ENCODE peak calls at places on chromosomes 7 and 10, in four cellular contexts. K is SK-N-SH, V is H1, C is K562. Z is an unnamed sample.

GRCh38 chr7:24871765-24872164 is 108.2 kb downstream of the OSBPL3 start:
- DNase-seq in K (no peak), V (no peak), C (no peak), Z (no peak)

GRCh38 chr10:14749051-14749809 is 25.5 kb downstream of the FAM107B start:
- DNase-seq in K (no peak), V (no peak), C (no peak), Z (no peak)

GRCh38 chr10:132517951-132518521 is 19.6 kb upstream of the INPP5A start:
- DNase-seq in K (no peak), V (no peak), C (peak), Z (no peak)

GRCh38 chr10:64426745-64427144 is 905.5 kb downstream of the REEP3 start:
- DNase-seq in K (no peak), V (no peak), C (no peak), Z (no peak)

GRCh38 chr10:17742918-17743317 is 9.1 kb upstream of the TMEM236 start:
- DNase-seq in K (peak), V (no peak), C (peak), Z (no peak)

GRCh38 chr10:79139124-79139835 is 70.5 kb downstream of the ZMIZ1 start:
- DNase-seq in K (no peak), V (no peak), C (no peak), Z (no peak)

GRCh38 chr7:131123991-131124629 is 203.6 kb upstream of the MKLN1 start:
- DNase-seq in K (no peak), V (no peak), C (no peak), Z (no peak)

GRCh38 chr7:31058122-31058521 is 6.0 kb downstream of the ADCYAP1R1 start:
- DNase-seq in K (no peak), V (no peak), C (no peak), Z (no peak)

GRCh38 chr10:62018141-62018911 is 116.8 kb downstream of the ARID5B start:
- DNase-seq in K (no peak), V (no peak), C (no peak), Z (no peak)

GRCh38 chr7:28984631-28985030 is 26.5 kb upstream of the TRIL start:
- DNase-seq in K (peak), V (no peak), C (no peak), Z (peak)

GRCh38 chr7:1693419-1693990 is 23.4 kb downstream of the ELFN1 start:
- DNase-seq in K (peak), V (no peak), C (no peak), Z (no peak)

GRCh38 chr10:124739119-124739921 is 4.9 kb downstream of the FAM53B start:
- DNase-seq in K (no peak), V (no peak), C (no peak), Z (no peak)

GRCh38 chr7:44637788-44638594 is 31.6 kb downstream of the OGDH start:
- DNase-seq in K (no peak), V (no peak), C (peak), Z (no peak)

GRCh38 chr7:35249537-35249907 is 4.4 kb downstream of the TBX20 start:
- DNase-seq in K (no peak), V (no peak), C (no peak), Z (no peak)

GRCh38 chr7:157151626-157152339 is 13.1 kb downstream of the UBE3C start:
- DNase-seq in K (no peak), V (no peak), C (peak), Z (no peak)

GRCh38 chr7:151806938-151807775 is 69.8 kb downstream of the PRKAG2 start:
- DNase-seq in K (no peak), V (no peak), C (no peak), Z (no peak)

GRCh38 chr7:371119-371778 is 81.3 kb downstream of the FOXL3 start:
- DNase-seq in K (peak), V (no peak), C (no peak), Z (no peak)

DNA sequence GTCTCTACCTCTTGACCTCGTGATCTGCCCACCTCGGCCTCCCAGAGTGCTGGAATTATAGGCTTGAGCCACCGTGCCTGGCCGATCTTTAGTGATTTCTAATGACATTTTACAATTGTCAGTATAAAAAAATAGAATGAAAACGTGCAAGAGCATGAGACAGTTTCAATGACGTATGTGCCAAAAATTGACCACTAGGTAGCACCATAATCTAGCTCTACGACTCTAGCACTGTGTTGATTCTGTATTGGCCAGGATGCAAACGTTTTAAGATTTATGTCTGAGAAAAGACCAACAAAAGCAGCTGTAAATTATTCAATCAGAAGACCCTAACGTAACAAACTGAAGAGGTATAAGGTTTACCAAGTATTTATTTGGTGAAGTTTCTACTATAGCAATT is 25.4 kb upstream of the EXOC6 start:
- DNase-seq in K (no peak), V (no peak), C (no peak), Z (peak)
- TF ChIP-seq JUND in K (no peak), V (no peak), C (no peak), Z (no peak)

DNA sequence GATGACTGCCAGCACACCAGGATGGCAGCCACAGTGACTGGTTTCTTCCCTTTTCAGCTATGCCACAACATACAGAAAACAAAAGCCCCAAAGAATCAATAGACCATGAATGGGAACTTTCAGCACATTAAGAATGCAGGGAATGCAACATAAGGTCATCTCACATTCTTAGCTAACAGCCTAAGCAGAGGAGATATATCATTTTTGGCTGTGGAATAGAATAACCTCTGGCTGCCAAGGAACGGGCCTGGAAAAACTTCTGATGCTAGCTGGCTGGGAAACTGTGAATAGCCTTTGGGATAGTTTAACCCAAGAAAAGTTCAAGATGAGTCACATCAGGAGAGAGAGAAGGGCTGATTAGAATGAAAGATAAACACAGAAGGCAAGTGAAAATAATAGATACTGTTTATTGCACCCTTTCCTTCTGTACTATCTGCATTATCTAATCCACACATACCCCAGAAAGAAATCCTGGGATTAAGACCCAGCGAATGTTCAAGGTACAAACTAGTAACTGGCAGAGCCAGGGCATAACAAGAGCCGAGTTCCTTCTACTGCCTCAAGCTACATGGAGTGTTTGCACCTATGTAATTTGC is 169.2 kb downstream of the SEMA3A start:
- DNase-seq in K (no peak), V (peak), C (no peak), Z (peak)
- TF ChIP-seq JUND in K (peak), V (no peak), C (no peak), Z (no peak)

GRCh38 chr10:42939685-42940366 is 137.0 kb upstream of the RET start:
- DNase-seq in K (no peak), V (no peak), C (no peak), Z (no peak)

GRCh38 chr10:42940487-42941157 is 136.2 kb upstream of the RET start:
- DNase-seq in K (peak), V (no peak), C (no peak), Z (no peak)

GRCh38 chr10:42942279-42942932 is 134.5 kb upstream of the RET start:
- DNase-seq in K (no peak), V (no peak), C (no peak), Z (no peak)

GRCh38 chr10:42941790-42942189 is 135.1 kb upstream of the RET start:
- DNase-seq in K (no peak), V (no peak), C (no peak), Z (no peak)

DNA sequence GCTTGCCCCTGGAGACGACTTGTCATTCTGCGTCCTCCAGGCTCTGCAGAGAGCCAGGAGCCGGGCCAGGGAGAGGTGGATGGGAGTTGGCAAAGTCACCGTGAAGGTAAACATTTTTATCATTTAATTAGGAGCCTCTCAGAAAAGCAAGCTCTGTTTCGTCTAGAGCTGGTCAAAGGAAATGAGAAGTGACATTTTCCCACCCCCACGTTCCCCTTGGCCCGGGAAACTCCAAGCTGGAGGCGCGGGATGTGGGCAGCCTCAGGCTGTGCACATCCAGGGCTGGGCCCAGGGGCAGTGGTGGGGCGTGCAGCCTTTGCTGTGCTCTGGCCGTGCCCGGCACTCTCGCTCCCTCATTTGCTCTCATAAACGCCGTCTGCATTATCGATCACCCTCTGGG is 135.6 kb upstream of the RET start:
- DNase-seq in K (peak), V (no peak), C (no peak), Z (no peak)
- TF ChIP-seq JUND in K (no peak), V (no peak), C (no peak), Z (no peak)

GRCh38 chr7:68400783-68401182 is 1197.5 kb upstream of the AUTS2 start:
- DNase-seq in K (no peak), V (no peak), C (no peak), Z (no peak)

GRCh38 chr7:68401313-68401712 is 1197.0 kb upstream of the AUTS2 start:
- DNase-seq in K (no peak), V (no peak), C (no peak), Z (no peak)

GRCh38 chr7:68399991-68400590 is 1198.2 kb upstream of the AUTS2 start:
- DNase-seq in K (no peak), V (no peak), C (no peak), Z (no peak)
- TF ChIP-seq JUND in K (no peak), V (no peak), C (no peak), Z (no peak)

GRCh38 chr10:72297281-72297967 is 23.7 kb downstream of the DDIT4 start:
- DNase-seq in K (no peak), V (no peak), C (peak), Z (no peak)
- TF ChIP-seq JUND in K (no peak), V (no peak), C (peak), Z (no peak)

GRCh38 chr10:77588886-77589285 is 48.7 kb downstream of the KCNMA1 start:
- DNase-seq in K (no peak), V (no peak), C (no peak), Z (no peak)

GRCh38 chr10:77590344-77591237 is 47.0 kb downstream of the KCNMA1 start:
- DNase-seq in K (no peak), V (no peak), C (no peak), Z (no peak)

GRCh38 chr10:77583527-77583926 is 54.1 kb downstream of the KCNMA1 start:
- DNase-seq in K (no peak), V (no peak), C (no peak), Z (no peak)

GRCh38 chr10:77587424-77587806 is 50.2 kb downstream of the KCNMA1 start:
- DNase-seq in K (no peak), V (no peak), C (no peak), Z (peak)

DNA sequence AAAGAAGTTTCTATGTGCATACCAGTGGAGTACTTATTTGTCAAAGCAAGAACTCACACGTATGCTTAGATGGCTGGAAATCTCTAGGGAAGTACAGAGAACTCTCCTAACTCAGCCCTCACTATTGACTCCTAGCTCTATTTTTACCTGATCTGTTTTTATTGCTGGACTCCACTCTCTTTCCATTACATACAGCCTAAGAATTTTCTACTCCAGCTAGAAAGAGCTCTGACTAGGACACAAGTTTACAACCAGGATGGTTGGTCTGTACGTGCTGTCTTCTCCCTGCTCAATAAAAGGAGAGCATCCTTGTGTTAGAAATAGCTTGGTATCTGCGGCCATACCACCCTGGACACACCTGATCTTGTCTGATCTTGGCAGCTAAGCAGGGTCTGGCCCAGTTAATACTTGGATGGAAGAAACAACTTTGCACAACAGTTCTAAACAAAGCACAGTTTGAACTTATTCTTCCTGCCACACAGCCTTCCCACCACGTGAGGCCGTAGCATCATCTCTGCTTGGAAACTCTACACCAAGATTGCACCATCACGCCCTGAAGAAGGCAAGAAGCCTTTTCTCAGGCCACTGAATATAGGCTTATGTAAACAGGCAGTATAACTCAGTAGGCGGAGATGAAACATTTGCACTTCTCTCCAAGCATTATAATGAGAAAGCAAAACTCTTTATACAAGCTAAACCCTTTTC is 50.7 kb downstream of the KCNMA1 start:
- DNase-seq in K (no peak), V (no peak), C (no peak), Z (peak)
- TF ChIP-seq JUND in K (no peak), V (no peak), C (no peak), Z (no peak)

GRCh38 chr10:11403116-11403515 is 208.3 kb downstream of the USP6NL start:
- DNase-seq in K (no peak), V (no peak), C (no peak), Z (no peak)
- TF ChIP-seq JUND in K (no peak), V (no peak), C (no peak), Z (no peak)

DNA sequence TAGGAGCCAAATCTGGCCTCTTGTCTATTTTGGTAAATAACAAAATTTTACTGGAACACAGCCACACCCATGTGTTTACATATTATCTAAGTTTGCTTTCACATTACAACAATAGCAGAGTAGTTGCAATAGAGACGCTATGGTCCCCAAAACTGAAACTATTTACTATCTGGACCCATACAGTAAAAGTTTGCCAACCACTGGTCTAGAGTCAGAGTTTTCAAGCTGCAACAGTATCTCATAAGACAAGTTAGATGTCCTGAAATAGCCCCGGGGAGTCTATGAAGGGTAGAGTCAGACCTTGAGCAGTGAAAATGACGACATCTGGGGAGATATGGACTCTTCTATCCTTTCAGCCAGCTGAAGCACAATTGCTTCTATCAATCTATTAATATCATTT is 74.2 kb downstream of the CTNNA3 start:
- DNase-seq in K (no peak), V (no peak), C (no peak), Z (no peak)
- TF ChIP-seq JUND in K (no peak), V (no peak), C (no peak), Z (no peak)

GRCh38 chr10:123506455-123506854 is 159.7 kb upstream of the GPR26 start:
- DNase-seq in K (no peak), V (no peak), C (no peak), Z (no peak)

GRCh38 chr10:123496996-123497660 is 169.0 kb upstream of the GPR26 start:
- DNase-seq in K (no peak), V (no peak), C (no peak), Z (no peak)

GRCh38 chr10:123496336-123496735 is 169.8 kb upstream of the GPR26 start:
- DNase-seq in K (no peak), V (no peak), C (no peak), Z (no peak)

GRCh38 chr10:123502983-123503382 is 163.2 kb upstream of the GPR26 start:
- DNase-seq in K (no peak), V (no peak), C (no peak), Z (no peak)

DNA sequence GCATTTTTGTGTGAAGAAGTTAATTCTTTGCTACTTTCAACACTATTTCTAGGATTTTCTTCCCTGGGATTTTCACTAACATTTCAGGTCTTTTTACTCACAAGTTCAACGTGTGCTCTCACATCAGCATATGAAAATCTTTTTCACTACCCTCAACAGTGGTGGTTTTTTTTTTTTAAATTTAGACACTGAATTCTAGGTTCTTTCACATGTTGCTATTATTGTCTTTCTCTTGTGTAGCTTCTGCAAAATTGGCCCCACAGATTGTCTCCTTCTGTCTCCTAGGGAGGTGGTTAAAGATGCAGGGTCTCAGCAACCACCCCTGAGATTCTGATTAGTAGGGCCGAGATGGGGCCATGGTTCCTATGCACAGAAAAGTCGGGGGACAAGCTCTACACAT is 165.0 kb upstream of the GPR26 start:
- DNase-seq in K (no peak), V (no peak), C (no peak), Z (no peak)
- TF ChIP-seq JUND in K (no peak), V (no peak), C (no peak), Z (no peak)

DNA sequence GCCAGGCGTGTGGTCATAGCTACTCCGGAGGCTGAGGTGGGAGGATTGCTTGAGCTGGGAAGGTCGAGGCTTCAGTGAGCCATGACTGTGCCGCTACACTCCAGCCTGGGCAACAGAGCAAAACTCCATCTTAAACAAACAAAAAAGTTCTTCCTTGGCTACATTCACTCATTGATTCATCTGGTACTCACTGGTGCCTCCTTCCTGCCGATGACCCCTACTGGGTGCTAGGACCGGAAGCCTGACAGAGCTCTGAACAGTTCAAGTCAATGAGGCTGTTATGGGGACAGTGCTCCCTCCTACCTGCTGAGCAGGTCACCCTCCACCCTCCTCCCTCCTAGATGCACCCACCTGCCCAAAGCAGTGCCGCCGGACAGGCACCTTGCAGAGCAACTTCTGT is 4.9 kb downstream of the PCOLCE start:
- DNase-seq in K (no peak), V (no peak), C (no peak), Z (no peak)
- TF ChIP-seq JUND in K (no peak), V (no peak), C (no peak), Z (no peak)

Z was measured in T47D.